ENCODE peak calls at places on chromosome 18, in five cellular contexts. One of them, this sample, is unnamed.

GRCh38 chr18:74631242-74632087 is 33.8 kb downstream of the ZNF407 start:
- ATAC-seq in heart left ventricle: no peak
- ATAC-seq in CD8-positive, alpha-beta T cell: peak; percentile 83
- ATAC-seq in B cell: no peak
- ATAC-seq in upper lobe of left lung: no peak
- ATAC-seq in this sample: no peak

GRCh38 chr18:46163941-46164499 is 59.8 kb downstream of the HAUS1 start:
- ATAC-seq in CD8-positive, alpha-beta T cell: no peak
- ATAC-seq in upper lobe of left lung: no peak
- ATAC-seq in heart left ventricle: no peak
- ATAC-seq in B cell: no peak
- ATAC-seq in this sample: no peak

GRCh38 chr18:48600046-48600745 is 61.4 kb downstream of the CTIF start:
- ATAC-seq in CD8-positive, alpha-beta T cell: no peak
- ATAC-seq in B cell: no peak
- ATAC-seq in upper lobe of left lung: no peak
- ATAC-seq in heart left ventricle: peak; percentile 65
- ATAC-seq in this sample: peak; percentile 15

GRCh38 chr18:72181241-72181764 is 362.8 kb downstream of the CBLN2 start:
- ATAC-seq in B cell: peak; percentile 81
- ATAC-seq in upper lobe of left lung: no peak
- ATAC-seq in CD8-positive, alpha-beta T cell: no peak
- ATAC-seq in heart left ventricle: no peak
- ATAC-seq in this sample: no peak

GRCh38 chr18:63444567-63444966 is 22.3 kb upstream of the VPS4B start:
- ATAC-seq in heart left ventricle: peak; percentile 81
- ATAC-seq in upper lobe of left lung: peak; percentile 93
- ATAC-seq in CD8-positive, alpha-beta T cell: no peak
- ATAC-seq in B cell: peak; percentile 89
- ATAC-seq in this sample: peak; percentile 86

GRCh38 chr18:10732990-10733389 is 207.2 kb downstream of the NAPG start:
- ATAC-seq in B cell: no peak
- ATAC-seq in CD8-positive, alpha-beta T cell: no peak
- ATAC-seq in upper lobe of left lung: no peak
- ATAC-seq in heart left ventricle: no peak
- ATAC-seq in this sample: no peak

GRCh38 chr18:55420665-55420964 is 167.4 kb downstream of the TCF4 start:
- ATAC-seq in heart left ventricle: no peak
- ATAC-seq in CD8-positive, alpha-beta T cell: no peak
- ATAC-seq in upper lobe of left lung: no peak
- ATAC-seq in B cell: peak; percentile 39
- ATAC-seq in this sample: no peak

GRCh38 chr18:69658137-69658536 is 257.4 kb downstream of the DOK6 start:
- ATAC-seq in heart left ventricle: no peak
- ATAC-seq in CD8-positive, alpha-beta T cell: no peak
- ATAC-seq in B cell: no peak
- ATAC-seq in upper lobe of left lung: no peak
- ATAC-seq in this sample: no peak

GRCh38 chr18:62018034-62018760 is 125.4 kb upstream of the RNF152 start:
- ATAC-seq in upper lobe of left lung: peak; percentile 93
- ATAC-seq in heart left ventricle: peak; percentile 92
- ATAC-seq in CD8-positive, alpha-beta T cell: no peak
- ATAC-seq in B cell: no peak
- ATAC-seq in this sample: peak; percentile 87

GRCh38 chr18:13528739-13529392 is 197.5 kb downstream of the FAM210A start:
- ATAC-seq in heart left ventricle: no peak
- ATAC-seq in upper lobe of left lung: no peak
- ATAC-seq in B cell: no peak
- ATAC-seq in CD8-positive, alpha-beta T cell: no peak
- ATAC-seq in this sample: no peak

GRCh38 chr18:54030434-54030833 is 194.0 kb downstream of the MBD2 start:
- ATAC-seq in CD8-positive, alpha-beta T cell: no peak
- ATAC-seq in upper lobe of left lung: no peak
- ATAC-seq in B cell: no peak
- ATAC-seq in heart left ventricle: no peak
- ATAC-seq in this sample: no peak

GRCh38 chr18:58224425-58224750 is 180.4 kb downstream of the NEDD4L start:
- ATAC-seq in heart left ventricle: no peak
- ATAC-seq in upper lobe of left lung: no peak
- ATAC-seq in B cell: no peak
- ATAC-seq in CD8-positive, alpha-beta T cell: no peak
- ATAC-seq in this sample: no peak